ENCODE peak calls at places on chromosomes 5 and 9, in ten cellular contexts. A is neural progenitor cell; C is IMR-90; H is heart right ventricle; V is A549; S is spleen; N is left ventricle myocardium inferior; I is CD8-positive, alpha-beta T cell; M is pancreas; R is sigmoid colon. F is an unnamed sample.

GRCh38 chr5:68215888-68216736 is 556 bp downstream of the PIK3R1 start:
- DNase-seq in A (peak; percentile 70), C (peak; percentile 48), H (peak; percentile 51), V (peak; percentile 18), S (peak; percentile 95), N (peak; percentile 50), I (peak; percentile 86), M (peak; percentile 52), R (peak; percentile 76), F (peak; percentile 69)

GRCh38 chr9:131589124-131589711 is 43.9 kb downstream of the PRRT1B start:
- DNase-seq in A (no peak), C (no peak), H (no peak), V (no peak), S (peak; percentile 67), N (peak; percentile 36), I (no peak), M (peak; percentile 37), R (no peak), F (no peak)

GRCh38 chr9:131423171-131423581 is 29.3 kb downstream of the PRRC2B start:
- DNase-seq in A (peak; percentile 57), C (peak; percentile 91), H (peak; percentile 61), V (peak; percentile 56), S (peak; percentile 64), N (peak; percentile 64), I (peak; percentile 29), M (peak; percentile 60), R (peak; percentile 83), F (peak; percentile 58)

GRCh38 chr5:117143381-117143780 is 568.8 kb upstream of the SEMA6A start:
- DNase-seq in A (no peak), C (no peak), H (no peak), V (no peak), S (no peak), N (no peak), I (no peak), M (no peak), R (no peak), F (no peak)

GRCh38 chr5:106241409-106241808 is 1429.3 kb downstream of the EFNA5 start:
- DNase-seq in A (no peak), C (no peak), H (no peak), V (no peak), S (no peak), N (no peak), I (no peak), M (no peak), R (no peak), F (no peak)

GRCh38 chr5:150286820-150287219 is 2.8 kb downstream of the CAMK2A start:
- DNase-seq in A (peak; percentile 75), C (no peak), H (no peak), V (peak; percentile 57), S (peak; percentile 40), N (no peak), I (no peak), M (no peak), R (no peak), F (no peak)

GRCh38 chr5:80255752-80256479 is at the start of gene SERINC5:
- DNase-seq in A (peak; percentile 86), C (peak; percentile 68), H (peak; percentile 87), V (peak; percentile 79), S (peak; percentile 97), N (peak; percentile 90), I (peak; percentile 85), M (peak; percentile 87), R (peak; percentile 93), F (peak; percentile 91)

GRCh38 chr5:174514325-174514724 is 210.1 kb upstream of the MSX2 start:
- DNase-seq in A (peak; percentile 7), C (no peak), H (no peak), V (no peak), S (no peak), N (no peak), I (no peak), M (no peak), R (no peak), F (no peak)

GRCh38 chr5:110625376-110625999 is 101.0 kb downstream of the TMEM232 start:
- DNase-seq in A (peak; percentile 31), C (peak; percentile 52), H (no peak), V (peak; percentile 20), S (no peak), N (no peak), I (no peak), M (no peak), R (no peak), F (no peak)

GRCh38 chr5:119290161-119290569 is 65.7 kb upstream of the TNFAIP8 start:
- DNase-seq in A (no peak), C (peak; percentile 18), H (no peak), V (no peak), S (no peak), N (no peak), I (no peak), M (no peak), R (no peak), F (no peak)

GRCh38 chr5:137819768-137820167 is 47.9 kb upstream of the MYOT start:
- DNase-seq in A (no peak), C (no peak), H (no peak), V (no peak), S (no peak), N (no peak), I (no peak), M (no peak), R (no peak), F (no peak)

GRCh38 chr5:16529319-16529718 is 63.7 kb upstream of the ZNF622 start:
- DNase-seq in A (no peak), C (no peak), H (no peak), V (no peak), S (no peak), N (no peak), I (no peak), M (no peak), R (no peak), F (no peak)

GRCh38 chr5:159616967-159617366 is 286.7 kb upstream of the IL12B start:
- DNase-seq in A (no peak), C (peak; percentile 16), H (no peak), V (no peak), S (no peak), N (no peak), I (no peak), M (no peak), R (no peak), F (no peak)

GRCh38 chr5:172648755-172649154 is 7.7 kb downstream of the NEURL1B start:
- DNase-seq in A (no peak), C (no peak), H (no peak), V (no peak), S (no peak), N (no peak), I (no peak), M (no peak), R (no peak), F (no peak)
- H3K4me1 ChIP-seq in A (peaks cover 18% of the 10 kb centered on the region), C (peaks cover 5% of the 10 kb centered on the region), H (peaks cover 9% of the 10 kb centered on the region), V (no peaks in the 10 kb centered on the region), S (no peaks in the 10 kb centered on the region), N (peaks cover 98% of the 10 kb centered on the region), I (no peaks in the 10 kb centered on the region), M (no peaks in the 10 kb centered on the region), R (peaks cover 100% of the 10 kb centered on the region), F (peaks cover 44% of the 10 kb centered on the region)

DNA sequence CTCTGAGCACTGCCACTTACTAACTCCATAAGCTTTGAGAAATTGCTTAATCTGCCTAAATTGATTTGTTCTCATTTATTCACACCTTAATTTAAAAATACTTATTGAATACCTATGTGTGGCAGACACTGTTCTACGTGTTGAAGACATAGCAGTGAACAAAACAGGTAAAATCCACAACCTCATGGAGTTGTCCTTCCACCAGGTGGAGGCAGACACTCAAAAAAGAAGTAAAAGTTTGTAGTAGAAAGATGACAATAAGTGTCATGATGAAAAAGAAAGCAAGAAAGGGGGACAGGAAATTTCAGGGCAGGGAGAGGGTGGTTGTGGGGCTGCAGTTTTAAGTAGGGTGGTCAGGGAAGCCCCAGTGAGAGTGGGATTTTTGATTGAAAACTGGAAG is 94.9 kb downstream of the SREK1 start:
- DNase-seq in A (peak; percentile 42), C (no peak), H (no peak), V (peak; percentile 24), S (no peak), N (no peak), I (no peak), M (no peak), R (no peak), F (no peak)
- TF ChIP-seq CTCF in A (peak; percentile 68), C (peak; percentile 13), H (peak; percentile 40), V (peak; percentile 48), S (no peak), N (peak; percentile 43), I (no peak), M (no peak), R (no peak), F (no peak)

GRCh38 chr9:97563458-97564135 is 62.1 kb downstream of the TMOD1 start:
- DNase-seq in A (no peak), C (no peak), H (no peak), V (no peak), S (peak; percentile 36), N (no peak), I (no peak), M (no peak), R (no peak), F (no peak)
- H3K4me1 ChIP-seq in A (peaks cover 19% of the 10 kb centered on the region), C (peaks cover 1% of the 10 kb centered on the region), H (peaks cover 5% of the 10 kb centered on the region), V (peaks cover 11% of the 10 kb centered on the region), S (peaks cover 1% of the 10 kb centered on the region), N (peaks cover 65% of the 10 kb centered on the region), I (peaks cover 4% of the 10 kb centered on the region), M (no peaks in the 10 kb centered on the region), R (peaks cover 35% of the 10 kb centered on the region), F (peaks cover 22% of the 10 kb centered on the region)

GRCh38 chr9:83906144-83906543 is 15.1 kb downstream of the KIF27 start:
- DNase-seq in A (no peak), C (no peak), H (no peak), V (no peak), S (no peak), N (no peak), I (no peak), M (no peak), R (no peak), F (no peak)
- TF ChIP-seq CTCF in A (no peak), C (peak; percentile 19), H (no peak), V (no peak), S (no peak), N (no peak), I (no peak), M (no peak), R (no peak), F (no peak)

F was measured in lower lobe of right lung.